ENCODE peak calls at places on chromosomes 11 and 22, in ten cellular contexts. Z is IMR-90; I is stimulated activated CD4-positive, alpha-beta T cell treated with anti-CD3 and anti-CD28 coated beads, Interleukin-2, amount 100 ng/mL, for 48 hours; G is RWPE1; M is A549; H is MCF 10A; B is activated T-helper 1 cell treated with anti-CD3 and anti-CD28 coated beads, Interleukin-12 subunit alpha, Interleukin-12 subunit beta, Interleukin-2, Interleukin-4 antibody, amounts not matched to agents 30 ng/mL and 10 ng/mL and 1 ng/mL, durations not matched to agents 14 hours and 24 hours and 36 hours; C is nucleus accumbens; J is naive B cell; S is fibroblast of villous mesenchyme. V is an unnamed sample.

GRCh38 chr11:17735823-17736772 is 1.5 kb downstream of the KCNC1 start:
- DNase-seq in G (no peak), M (no peak), I (no peak), Z (no peak), C (no peak), J (no peak), B (no peak), S (no peak), H (no peak), V (no peak)

GRCh38 chr11:123233978-123234340 is 38.9 kb upstream of the CLMP start:
- DNase-seq in I (no peak), B (no peak), G (no peak), J (no peak), S (peak), C (no peak), H (no peak), Z (no peak), M (no peak), V (no peak)

GRCh38 chr22:37381489-37381888 is 45.8 kb downstream of the ELFN2 start:
- DNase-seq in Z (peak), B (no peak), H (no peak), S (no peak), J (no peak), M (no peak), G (no peak), I (no peak), C (no peak), V (peak)

GRCh38 chr11:8328848-8329330 is 65.2 kb upstream of the LMO1 start:
- DNase-seq in G (peak), B (peak), J (peak), Z (peak), I (peak), S (peak), H (peak), C (no peak), M (peak), V (peak)

GRCh38 chr11:47917643-47918369 is 62.6 kb upstream of the PTPRJ start:
- DNase-seq in J (peak), S (peak), M (peak), G (peak), I (no peak), C (peak), Z (peak), H (peak), B (no peak), V (peak)

GRCh38 chr11:33790088-33790487 is 15.8 kb upstream of the FBXO3 start:
- DNase-seq in G (no peak), H (no peak), C (no peak), S (no peak), M (no peak), B (no peak), Z (no peak), I (no peak), J (no peak), V (no peak)

GRCh38 chr22:23281406-23282088 is 101.2 kb downstream of the BCR start:
- DNase-seq in H (peak), I (peak), S (peak), B (peak), M (peak), G (peak), J (peak), Z (peak), C (peak), V (peak)

GRCh38 chr22:35021166-35021565 is 44.8 kb upstream of the ISX start:
- DNase-seq in C (no peak), G (no peak), S (no peak), H (no peak), B (no peak), Z (no peak), J (no peak), M (no peak), I (no peak), V (no peak)

GRCh38 chr11:67033661-67034166 is 10.8 kb downstream of the SYT12 start:
- DNase-seq in J (no peak), H (peak), S (peak), C (no peak), G (peak), B (no peak), M (no peak), I (no peak), Z (peak), V (peak)

GRCh38 chr11:133834399-133835257 is 10.7 kb downstream of the SPATA19 start:
- DNase-seq in H (no peak), M (no peak), I (no peak), C (no peak), S (no peak), B (no peak), G (no peak), J (no peak), Z (no peak), V (no peak)

GRCh38 chr22:47448231-47449035 is 686.0 kb downstream of the TBC1D22A start:
- DNase-seq in B (no peak), S (no peak), I (no peak), M (no peak), H (no peak), Z (no peak), G (no peak), J (no peak), C (no peak), V (no peak)

GRCh38 chr11:104572279-104572678 is 326.0 kb downstream of the CASP12 start:
- DNase-seq in M (no peak), S (no peak), J (no peak), C (no peak), H (peak), G (no peak), Z (peak), B (no peak), I (no peak), V (peak)

GRCh38 chr22:43988960-43989359 is 33.7 kb downstream of the SAMM50 start:
- DNase-seq in M (no peak), I (no peak), H (no peak), C (no peak), Z (no peak), B (no peak), G (no peak), J (no peak), S (no peak), V (no peak)

GRCh38 chr11:79440451-79441158 is at the start of gene TENM4:
- DNase-seq in B (no peak), I (no peak), G (peak), M (no peak), H (peak), C (peak), Z (peak), S (peak), J (peak), V (peak)

GRCh38 chr11:68569357-68569756 is 108.8 kb downstream of the PPP6R3 start:
- DNase-seq in H (no peak), G (no peak), B (no peak), M (no peak), C (no peak), Z (no peak), S (no peak), J (no peak), I (no peak), V (no peak)

GRCh38 chr11:844693-845644 is 2.3 kb downstream of the TSPAN4 start:
- DNase-seq in S (peak), Z (peak), B (no peak), G (peak), H (peak), J (no peak), C (no peak), I (no peak), M (peak), V (no peak)

GRCh38 chr11:32794439-32794838 is at the start of gene CCDC73:
- DNase-seq in Z (no peak), S (no peak), H (no peak), J (no peak), G (no peak), M (no peak), B (no peak), C (no peak), I (no peak), V (no peak)

GRCh38 chr11:85740464-85741400 is 54.7 kb upstream of the CCDC89 start:
- DNase-seq in J (no peak), M (no peak), C (no peak), B (no peak), I (no peak), G (no peak), Z (no peak), S (no peak), H (no peak), V (no peak)

GRCh38 chr22:48822278-48823233 is 1005.1 kb downstream of the BRD1 start:
- DNase-seq in C (no peak), J (no peak), M (no peak), B (no peak), H (no peak), Z (no peak), I (no peak), S (no peak), G (no peak), V (no peak)

V was measured in bronchial epithelial cell.